ENCODE peak calls at places on chromosomes 16 and 17, in four cellular contexts. J is ELF-1; I is iris pigment epithelial cell; H is activated naive CD8-positive, alpha-beta T cell treated with anti-CD3 and anti-CD28 coated beads for 36 hours. K is an unnamed sample.

GRCh38 chr17:7063518-7064094 is 16.4 kb downstream of the CLEC10A start:
- DNase-seq in J (no peak), I (peak), H (no peak), K (no peak)

GRCh38 chr17:74052993-74053744 is 150.3 kb upstream of the RPL38 start:
- DNase-seq in J (peak), I (no peak), H (no peak), K (no peak)

GRCh38 chr17:65824901-65825300 is 263.5 kb upstream of the AXIN2 start:
- DNase-seq in J (no peak), I (no peak), H (no peak), K (no peak)

GRCh38 chr17:80034977-80035686 is 540 bp downstream of the TBC1D16 start:
- DNase-seq in J (peak), I (peak), H (peak), K (no peak)

GRCh38 chr16:74281285-74281684 is 15.3 kb upstream of the PSMD7 start:
- DNase-seq in J (peak), I (no peak), H (no peak), K (no peak)

GRCh38 chr16:86725401-86725800 is 147.1 kb downstream of the FOXL1 start:
- DNase-seq in J (no peak), I (no peak), H (no peak), K (no peak)

GRCh38 chr16:80824623-80825364 is 20.4 kb upstream of the CDYL2 start:
- DNase-seq in J (no peak), I (peak), H (peak), K (no peak)

GRCh38 chr16:49352923-49353322 is 20.7 kb upstream of the C16orf78 start:
- DNase-seq in J (peak), I (peak), H (no peak), K (no peak)

GRCh38 chr16:50462793-50463507 is 85.2 kb upstream of the NKD1 start:
- DNase-seq in J (peak), I (no peak), H (no peak), K (no peak)

GRCh38 chr16:81263470-81264200 is 25.1 kb downstream of the BCO1 start:
- DNase-seq in J (no peak), I (no peak), H (no peak), K (no peak)

GRCh38 chr16:67961551-67961957 is 6.9 kb downstream of the SLC12A4 start:
- DNase-seq in J (no peak), I (no peak), H (no peak), K (no peak)

GRCh38 chr17:78653382-78653781 is 76.2 kb upstream of the DNAH17 start:
- DNase-seq in J (no peak), I (peak), H (no peak), K (no peak)

GRCh38 chr17:76535788-76536510 is 1.6 kb downstream of the CYGB start:
- DNase-seq in J (no peak), I (no peak), H (no peak), K (no peak)

GRCh38 chr16:68257251-68257905 is 6.9 kb upstream of the SLC7A6 start:
- DNase-seq in J (no peak), I (no peak), H (no peak), K (no peak)

K was measured in amniotic stem cell.